ENCODE peak calls at places on chromosomes 1 and 21, in five cellular contexts. T is CD8-positive, alpha-beta T cell; R is left lung; B is BE2C; P is thoracic aorta. S is an unnamed sample. For H3K27me3, the result is how much of the 10 kb centered on the place peaks cover.

GRCh38 chr1:11521605-11522399 is 42.8 kb downstream of the DISP3 start:
- DNase-seq in T (no peak), R (no peak), B (peak), P (no peak), S (no peak)

GRCh38 chr1:33387512-33388079 is 43.3 kb downstream of the PHC2 start:
- DNase-seq in T (no peak), R (no peak), B (no peak), P (no peak), S (no peak)

GRCh38 chr1:52360595-52360968 is 5.4 kb downstream of the CC2D1B start:
- DNase-seq in T (no peak), R (no peak), B (no peak), P (no peak), S (no peak)

GRCh38 chr1:174262747-174263241 is 103.5 kb downstream of the RABGAP1L start:
- DNase-seq in T (no peak), R (no peak), B (peak), P (no peak), S (peak)

GRCh38 chr1:53539711-53540603 is 80.8 kb downstream of the DMRTB1 start:
- DNase-seq in T (no peak), R (peak), B (no peak), P (no peak), S (no peak)

GRCh38 chr1:241627453-241628329 is 12.5 kb downstream of the CHML start:
- DNase-seq in T (peak), R (no peak), B (peak), P (no peak), S (peak)

GRCh38 chr1:242872521-242872920 is 348.0 kb upstream of the PLD5 start:
- DNase-seq in T (no peak), R (no peak), B (no peak), P (no peak), S (no peak)

GRCh38 chr1:36733748-36734147 is 251.0 kb upstream of the CSF3R start:
- DNase-seq in T (no peak), R (no peak), B (no peak), P (no peak), S (no peak)

GRCh38 chr1:32695098-32695904 is 7.3 kb downstream of the SYNC start:
- DNase-seq in T (no peak), R (peak), B (no peak), P (peak), S (peak)

GRCh38 chr1:7795406-7795805 is 11.3 kb downstream of the PER3 start:
- DNase-seq in T (no peak), R (no peak), B (no peak), P (no peak), S (no peak)

GRCh38 chr1:33005812-33006465 is 30.7 kb downstream of the AK2 start:
- DNase-seq in T (no peak), R (no peak), B (no peak), P (no peak), S (no peak)

GRCh38 chr1:18527921-18528320 is 47.2 kb downstream of the KLHDC7A start:
- DNase-seq in T (no peak), R (no peak), B (no peak), P (no peak), S (peak)

DNA sequence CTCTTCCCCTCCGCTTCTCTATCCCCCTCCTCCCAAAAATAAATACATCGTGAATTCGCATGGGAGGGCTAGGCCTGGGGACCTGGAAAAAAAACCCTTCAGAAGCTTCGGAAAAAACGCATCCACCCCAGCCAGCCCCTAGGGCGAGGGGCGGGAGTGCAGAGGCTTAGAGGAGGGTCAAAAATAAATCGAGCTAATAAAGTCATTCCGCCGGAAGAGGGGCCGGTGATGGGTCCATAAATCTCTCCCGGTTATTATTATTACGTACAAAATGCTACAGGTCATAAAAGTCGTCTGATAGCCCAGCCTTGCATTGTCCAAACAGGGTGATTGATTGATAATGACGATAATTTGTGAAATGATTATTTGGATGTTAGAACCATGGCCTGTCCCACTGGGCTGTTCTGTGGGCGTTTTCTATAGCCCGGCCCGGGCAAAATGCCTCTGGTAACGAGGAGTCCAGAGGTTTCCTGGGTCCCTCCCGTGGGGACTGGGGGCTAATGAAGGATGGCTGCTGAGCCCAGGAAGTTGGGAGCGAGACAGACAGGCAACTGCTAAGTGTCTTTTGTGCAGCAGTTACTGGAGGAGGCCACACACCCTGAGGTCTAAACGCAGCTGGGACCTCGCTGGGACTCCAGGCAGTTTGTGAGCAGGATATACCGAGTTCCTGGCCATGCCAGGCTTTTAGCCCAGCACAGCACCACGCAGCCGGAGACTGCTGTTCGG is 179.6 kb downstream of the PRDM16 start:
- DNase-seq in T (no peak), R (peak), B (no peak), P (no peak), S (no peak)
- H3K27me3 ChIP-seq in T (under half), R (under half), B (under half), P (under half), S (under half)

DNA sequence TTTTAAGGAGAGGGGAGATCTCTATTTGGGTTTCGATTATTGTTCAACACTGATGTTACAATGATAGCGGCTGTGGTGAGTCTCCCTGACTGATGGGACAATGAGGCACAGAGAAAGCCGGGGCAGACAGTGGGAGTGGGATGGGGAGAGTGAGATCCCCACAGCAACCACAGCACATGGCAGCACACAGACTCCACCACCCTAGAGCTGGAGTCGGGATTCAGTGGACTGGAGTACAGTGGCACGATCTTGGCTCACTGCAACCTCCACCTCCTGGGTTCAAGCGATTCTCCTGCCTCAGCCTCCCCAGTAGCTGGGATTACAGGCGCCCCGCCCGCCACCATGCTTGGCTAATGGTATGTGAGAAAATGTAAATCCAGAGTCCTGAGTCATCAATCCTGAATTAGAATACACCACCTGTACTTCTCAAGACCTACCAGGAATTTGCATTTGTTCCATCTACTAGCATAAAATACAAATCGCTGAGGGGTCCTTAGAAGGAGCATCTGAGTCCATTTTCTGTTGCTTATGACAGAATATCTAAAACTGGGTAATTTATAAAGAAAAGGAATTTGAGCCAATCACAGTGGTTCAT is 125.8 kb downstream of the TOMM20 start:
- DNase-seq in T (no peak), R (no peak), B (no peak), P (no peak), S (no peak)
- H3K27me3 ChIP-seq in T (under half), R (under half), B (under half), P (under half), S (under half)

DNA sequence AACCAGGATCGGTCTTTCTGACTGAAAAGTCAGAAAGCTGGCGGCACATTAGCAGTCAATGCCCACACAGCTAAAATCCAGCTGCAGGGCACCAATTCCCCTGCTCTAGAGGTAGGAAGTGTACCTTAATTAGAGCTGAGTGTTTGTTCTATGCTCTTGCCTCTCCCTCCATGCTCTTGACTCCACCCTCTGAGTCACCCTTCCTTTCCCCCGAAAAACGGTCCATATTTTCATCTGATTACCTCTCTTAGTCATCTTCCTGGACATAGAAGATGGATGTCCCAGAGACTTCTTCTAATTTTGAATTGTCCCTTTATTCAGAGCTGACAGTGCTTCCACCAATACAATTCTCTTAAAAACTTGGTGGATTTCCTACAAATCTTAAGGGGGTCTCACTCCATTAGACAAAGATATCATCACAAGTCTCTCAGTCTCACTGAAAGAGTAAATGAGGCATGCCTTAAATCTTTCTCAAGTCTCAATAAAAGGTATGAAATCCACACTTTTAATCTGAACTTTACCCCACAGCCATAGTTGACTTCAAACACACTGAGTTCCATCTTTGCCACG is 44.1 kb upstream of the SLC19A1 start:
- DNase-seq in T (no peak), R (no peak), B (no peak), P (no peak), S (no peak)
- H3K27me3 ChIP-seq in T (under half), R (under half), B (under half), P (under half), S (under half)

GRCh38 chr1:117646956-117647355 is 41.1 kb downstream of the TENT5C start:
- DNase-seq in T (no peak), R (no peak), B (no peak), P (no peak), S (no peak)

GRCh38 chr1:117646007-117646913 is 40.4 kb downstream of the TENT5C start:
- DNase-seq in T (no peak), R (no peak), B (no peak), P (no peak), S (no peak)

GRCh38 chr1:117643601-117644000 is 37.8 kb downstream of the TENT5C start:
- DNase-seq in T (no peak), R (no peak), B (no peak), P (no peak), S (no peak)

GRCh38 chr1:117644696-117645311 is 39.0 kb downstream of the TENT5C start:
- DNase-seq in T (no peak), R (no peak), B (no peak), P (no peak), S (no peak)

DNA sequence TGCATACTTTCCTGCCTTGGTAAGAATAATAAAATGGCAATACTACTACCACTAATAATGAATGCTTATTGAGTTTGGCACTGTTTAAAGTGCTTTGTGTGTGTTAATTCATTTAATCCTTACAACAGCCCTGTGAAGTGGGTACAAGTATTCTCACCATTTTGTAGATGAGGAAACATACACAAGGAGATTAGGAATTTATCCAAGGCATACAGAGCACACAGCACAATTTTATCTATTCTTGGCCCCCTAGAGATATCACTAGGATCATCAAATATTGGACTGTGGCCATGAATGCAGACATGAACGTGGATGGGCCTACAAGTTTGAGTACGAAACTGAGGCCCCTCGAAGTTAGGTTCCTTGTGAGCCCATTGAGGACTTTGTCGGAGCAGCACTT is 39.5 kb downstream of the TENT5C start:
- DNase-seq in T (no peak), R (no peak), B (no peak), P (no peak), S (no peak)
- H3K27me3 ChIP-seq in T (under half), R (under half), B (under half), P (under half), S (under half)

GRCh38 chr1:9273177-9273576 is 19.5 kb upstream of the SPSB1 start:
- DNase-seq in T (no peak), R (no peak), B (no peak), P (no peak), S (no peak)
- H3K27me3 ChIP-seq in T (under half), R (under half), B (under half), P (under half), S (under half)

DNA sequence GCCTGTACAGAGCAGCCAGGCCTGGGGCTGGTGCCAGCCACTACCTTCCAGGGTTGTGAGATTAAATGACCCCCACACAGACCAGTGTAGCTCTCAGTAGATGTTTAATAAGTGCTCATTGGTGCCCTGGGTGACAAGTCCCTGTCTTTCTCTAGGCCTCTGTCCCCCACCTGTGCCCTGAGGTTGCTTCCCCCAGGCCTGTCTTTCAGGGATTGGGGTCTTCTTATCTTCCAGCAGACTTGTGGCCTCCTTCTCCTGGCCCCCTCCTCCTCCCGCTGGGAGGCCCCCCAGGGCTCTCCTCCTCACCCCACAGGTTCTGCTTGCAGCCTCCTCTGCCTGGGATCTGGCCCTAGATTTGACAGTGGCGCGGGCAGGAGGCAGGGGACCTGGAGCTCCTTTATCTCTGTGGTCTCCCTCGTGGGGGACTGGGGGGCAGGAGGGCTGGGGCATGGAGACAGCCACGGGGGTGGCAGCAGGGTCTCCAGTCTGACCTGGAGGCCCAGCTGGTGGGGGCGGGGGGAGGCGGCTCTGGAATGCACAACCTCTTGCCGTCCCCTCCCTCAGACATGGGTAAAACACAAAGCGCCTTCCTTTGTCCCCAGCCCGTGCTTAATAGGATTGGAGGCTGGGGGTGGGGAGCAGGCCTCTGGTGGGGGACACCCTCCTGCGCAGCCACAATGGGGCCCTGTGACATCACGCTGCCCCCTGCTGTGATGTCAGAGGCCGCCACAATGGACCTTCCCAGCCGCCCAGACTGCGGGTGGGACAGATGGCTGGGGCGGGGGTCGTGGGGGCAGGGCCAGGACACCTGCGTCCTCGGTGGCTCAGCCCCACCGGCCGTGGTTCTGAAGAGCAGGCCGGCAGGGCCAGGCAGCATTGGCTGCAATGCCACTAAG is 40.2 kb downstream of the EPHA2 start:
- DNase-seq in T (no peak), R (peak), B (no peak), P (no peak), S (no peak)
- H3K27me3 ChIP-seq in T (under half), R (under half), B (under half), P (under half), S (under half)

S was measured in MG63.